ENCODE peak calls at places on chromosome 19, in eight cellular contexts. W is neural progenitor cell, N is SK-N-SH, M is PC-3, U is HCT116, J is GM23248, I is hepatocyte, V is MM.1S. D is an unnamed sample. For H3K79me2 and H3K9me3, the result is how much of the 10 kb centered on the place peaks cover.

GRCh38 chr19:23420824-23421223 is 25.6 kb upstream of the ZNF91 start:
- DNase-seq in J (no peak), U (no peak), W (no peak), N (no peak), V (no peak), M (no peak), I (no peak), D (peak)

GRCh38 chr19:29372921-29373797 is 152.6 kb upstream of the VSTM2B start:
- DNase-seq in J (no peak), V (no peak), I (peak), U (no peak), M (no peak), N (no peak), W (no peak), D (no peak)

GRCh38 chr19:883661-884211 is 9.3 kb downstream of the MED16 start:
- DNase-seq in J (no peak), N (no peak), V (no peak), U (peak), I (peak), M (peak), W (no peak), D (no peak)

GRCh38 chr19:44515031-44515430 is 14.4 kb downstream of the CEACAM20 start:
- DNase-seq in V (no peak), U (no peak), M (no peak), W (no peak), I (no peak), N (no peak), J (no peak), D (no peak)

GRCh38 chr19:49591731-49592485 is 926 bp downstream of the PRR12 start:
- DNase-seq in U (no peak), V (peak), I (peak), N (peak), W (peak), M (peak), J (peak), D (peak)

GRCh38 chr19:50516859-50517703 is 3.4 kb upstream of the ASPDH start:
- DNase-seq in N (peak), U (no peak), V (no peak), J (no peak), M (no peak), I (no peak), W (no peak), D (no peak)

GRCh38 chr19:12757544-12758274 is 6.1 kb downstream of the BEST2 start:
- DNase-seq in W (peak), I (peak), M (peak), V (peak), U (peak), N (peak), J (peak), D (peak)

GRCh38 chr19:42424712-42425131 is 2.5 kb downstream of the LIPE start:
- DNase-seq in J (no peak), N (peak), U (no peak), M (no peak), W (peak), V (no peak), I (no peak), D (no peak)

GRCh38 chr19:55210120-55210493 is 806 bp upstream of the PTPRH start:
- DNase-seq in J (peak), I (peak), V (peak), M (peak), W (no peak), N (no peak), U (peak), D (no peak)

GRCh38 chr19:37218592-37218935 is 550 bp downstream of the ZNF383 start:
- DNase-seq in N (peak), M (no peak), U (no peak), J (peak), V (no peak), W (no peak), I (no peak), D (no peak)

GRCh38 chr19:58570770-58571574 is 2.2 kb downstream of the MZF1 start:
- DNase-seq in V (no peak), U (no peak), I (peak), M (no peak), N (no peak), W (no peak), J (no peak), D (no peak)

GRCh38 chr19:33402421-33403220 is 29.1 kb downstream of the CEBPG start:
- DNase-seq in M (no peak), V (no peak), I (no peak), W (no peak), J (no peak), N (peak), U (no peak), D (no peak)

GRCh38 chr19:14472202-14472961 is 2.8 kb downstream of the PTGER1 start:
- DNase-seq in J (peak), I (peak), U (peak), W (peak), M (peak), V (peak), N (peak), D (peak)

GRCh38 chr19:33447336-33448158 is 74.0 kb downstream of the CEBPG start:
- DNase-seq in I (no peak), V (no peak), J (no peak), W (no peak), U (no peak), N (no peak), M (no peak), D (no peak)

GRCh38 chr19:53034948-53035675 is 9.4 kb upstream of the ERVV-2 start:
- DNase-seq in U (no peak), W (no peak), V (no peak), M (no peak), J (peak), I (no peak), N (no peak), D (no peak)

GRCh38 chr19:6047741-6048231 is 62.5 kb downstream of the RFX2 start:
- DNase-seq in W (peak), U (peak), I (peak), J (peak), V (peak), N (peak), M (peak), D (peak)

GRCh38 chr19:53898680-53899341 is 10.3 kb upstream of the CACNG7 start:
- DNase-seq in M (no peak), I (no peak), U (peak), N (peak), W (peak), V (no peak), J (no peak), D (no peak)

GRCh38 chr19:4414800-4415251 is 12.4 kb downstream of the CHAF1A start:
- DNase-seq in J (peak), U (no peak), V (no peak), M (no peak), N (no peak), W (peak), I (no peak), D (no peak)
- H3K79me2 ChIP-seq in J (under half), U (half or more), V (half or more), M (under half), N (half or more), W (half or more), I (under half), D (half or more)

GRCh38 chr19:9149976-9150375 is 9.8 kb downstream of the ZNF317 start:
- DNase-seq in J (no peak), U (no peak), N (no peak), I (no peak), W (no peak), V (no peak), M (peak), D (no peak)

GRCh38 chr19:9151367-9151766 is 11.2 kb downstream of the ZNF317 start:
- DNase-seq in V (no peak), U (no peak), J (no peak), M (no peak), W (no peak), I (no peak), N (no peak), D (no peak)

GRCh38 chr19:9146882-9147281 is 6.7 kb downstream of the ZNF317 start:
- DNase-seq in U (no peak), W (no peak), N (no peak), J (no peak), I (no peak), M (no peak), V (no peak), D (no peak)

GRCh38 chr19:9150650-9151049 is 10.5 kb downstream of the ZNF317 start:
- DNase-seq in U (no peak), I (no peak), N (no peak), M (no peak), V (no peak), J (no peak), W (no peak), D (no peak)

DNA sequence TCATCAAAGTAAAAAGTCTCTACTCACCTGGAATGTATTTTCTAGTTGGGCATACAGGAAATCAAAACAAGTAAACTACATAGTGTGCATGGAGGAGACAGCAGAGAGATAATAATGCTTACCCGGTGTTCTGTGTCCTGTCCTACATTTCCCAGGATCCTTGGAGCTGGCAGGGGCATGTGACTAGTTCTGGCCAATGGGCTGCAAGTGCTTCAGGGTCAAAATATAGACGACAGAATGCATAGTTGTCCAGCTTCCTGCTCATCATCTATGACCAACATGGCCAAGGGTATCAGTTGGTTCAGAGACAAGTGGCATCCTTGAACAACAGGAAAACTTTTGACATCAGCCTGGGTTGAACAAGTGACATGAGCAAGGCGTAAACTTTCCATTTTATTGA is 8.5 kb downstream of the ZNF317 start:
- DNase-seq in M (no peak), W (no peak), N (no peak), U (no peak), I (no peak), J (no peak), V (no peak), D (no peak)
- H3K9me3 ChIP-seq in M (half or more), W (under half), N (under half), U (under half), I (under half), J (under half), V (under half), D (half or more)

GRCh38 chr19:35088514-35088913 is 27.1 kb upstream of the FXYD3 start:
- DNase-seq in J (peak), N (no peak), W (no peak), U (no peak), I (peak), V (no peak), M (peak), D (peak)
- TF ChIP-seq EZH2phosphoT487 in J (no peak), N (no peak), W (no peak), U (no peak), I (no peak), V (no peak), M (no peak), D (no peak)

GRCh38 chr19:16828990-16829821 is at the start of gene SIN3B:
- DNase-seq in J (peak), V (peak), M (peak), N (peak), U (peak), I (peak), W (peak), D (peak)

GRCh38 chr19:16834747-16835146 is 5.5 kb downstream of the SIN3B start:
- DNase-seq in W (no peak), J (peak), U (no peak), M (peak), I (no peak), N (no peak), V (no peak), D (no peak)

GRCh38 chr19:16829822-16830289 is 658 bp downstream of the SIN3B start:
- DNase-seq in V (peak), U (no peak), M (no peak), I (no peak), N (peak), J (peak), W (no peak), D (peak)

GRCh38 chr19:16831531-16831930 is 2.3 kb downstream of the SIN3B start:
- DNase-seq in V (no peak), N (no peak), U (no peak), I (no peak), J (no peak), W (no peak), M (no peak), D (no peak)

DNA sequence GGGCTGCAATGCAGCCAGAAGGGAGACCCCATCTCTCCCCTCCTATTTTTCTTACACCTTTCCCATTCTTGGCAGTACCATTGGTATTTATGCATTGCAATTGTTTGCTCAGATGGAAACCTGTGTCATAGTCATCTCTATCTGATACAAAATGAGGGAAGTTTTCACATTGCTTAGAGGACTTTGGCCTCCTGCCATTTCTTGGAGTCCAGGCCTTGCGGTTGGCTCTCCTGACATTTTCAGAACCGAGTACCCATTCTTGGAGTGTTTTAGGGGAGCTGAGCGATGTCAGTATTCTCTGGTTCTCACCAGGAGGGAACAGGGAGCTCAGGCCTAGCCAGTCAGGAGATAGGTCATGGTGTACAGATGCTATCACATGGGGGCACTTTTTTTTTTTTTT is 1.5 kb downstream of the SIN3B start:
- DNase-seq in J (peak), V (no peak), M (no peak), I (no peak), N (no peak), W (no peak), U (no peak), D (no peak)
- H3K79me2 ChIP-seq in J (under half), V (under half), M (under half), I (under half), N (under half), W (under half), U (under half), D (under half)

DNA sequence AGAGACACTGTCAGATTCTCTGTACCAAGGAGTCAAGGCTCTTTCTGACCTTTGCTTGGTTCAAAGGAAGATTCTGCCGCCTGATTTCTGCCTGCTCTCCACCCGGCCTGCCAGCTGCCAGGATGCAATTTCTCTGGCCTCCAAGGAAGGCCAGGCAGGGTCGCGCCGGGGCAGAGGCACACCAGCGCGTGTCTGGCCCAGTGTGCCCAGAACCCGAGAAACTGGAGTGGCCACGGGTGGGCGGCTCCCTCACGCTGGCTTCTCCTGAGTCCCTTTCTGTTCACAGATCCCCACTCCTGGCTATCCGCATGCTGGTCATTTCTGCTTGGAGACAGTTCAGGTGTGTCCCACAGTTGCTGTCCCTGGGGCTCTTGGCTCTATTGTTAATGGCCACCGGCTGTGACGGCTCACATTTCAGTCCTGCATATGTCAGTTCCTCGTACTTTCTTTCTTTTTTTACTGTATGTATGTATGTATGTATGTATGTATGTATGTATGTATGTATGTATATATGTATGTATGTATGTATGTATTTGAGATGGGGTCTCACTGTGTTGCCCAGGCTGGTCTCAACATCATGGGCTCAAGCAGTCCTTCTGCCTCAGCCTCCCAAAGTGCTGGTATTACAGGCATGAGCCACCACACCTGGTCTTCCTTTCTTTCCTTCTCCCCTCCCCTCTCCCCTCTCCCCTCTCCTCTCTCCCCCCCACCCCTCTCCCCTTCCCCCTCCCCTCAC is 16.9 kb downstream of the TMPRSS9 start:
- DNase-seq in U (no peak), N (no peak), M (no peak), V (no peak), I (no peak), W (no peak), J (peak), D (no peak)
- H3K9me3 ChIP-seq in U (under half), N (under half), M (under half), V (under half), I (under half), W (under half), J (under half), D (under half)

GRCh38 chr19:45816236-45817009 is 1.3 kb upstream of the RSPH6A start:
- DNase-seq in W (peak), M (no peak), J (no peak), I (no peak), N (peak), U (no peak), V (no peak), D (no peak)

GRCh38 chr19:45815501-45816216 is 551 bp upstream of the RSPH6A start:
- DNase-seq in I (peak), U (no peak), M (no peak), N (peak), J (no peak), W (peak), V (no peak), D (no peak)

GRCh38 chr19:45817010-45817724 is 2.1 kb upstream of the RSPH6A start:
- DNase-seq in J (peak), U (peak), W (peak), M (peak), V (peak), I (peak), N (peak), D (peak)

GRCh38 chr19:45819769-45820168 is 4.7 kb upstream of the RSPH6A start:
- DNase-seq in I (no peak), V (no peak), J (no peak), U (no peak), M (no peak), W (no peak), N (no peak), D (no peak)

GRCh38 chr19:45817725-45818301 is 2.7 kb upstream of the RSPH6A start:
- DNase-seq in W (peak), J (no peak), U (no peak), I (no peak), N (peak), M (peak), V (no peak), D (no peak)
- TF ChIP-seq EZH2phosphoT487 in W (no peak), J (no peak), U (no peak), I (no peak), N (no peak), M (no peak), V (no peak), D (no peak)

DNA sequence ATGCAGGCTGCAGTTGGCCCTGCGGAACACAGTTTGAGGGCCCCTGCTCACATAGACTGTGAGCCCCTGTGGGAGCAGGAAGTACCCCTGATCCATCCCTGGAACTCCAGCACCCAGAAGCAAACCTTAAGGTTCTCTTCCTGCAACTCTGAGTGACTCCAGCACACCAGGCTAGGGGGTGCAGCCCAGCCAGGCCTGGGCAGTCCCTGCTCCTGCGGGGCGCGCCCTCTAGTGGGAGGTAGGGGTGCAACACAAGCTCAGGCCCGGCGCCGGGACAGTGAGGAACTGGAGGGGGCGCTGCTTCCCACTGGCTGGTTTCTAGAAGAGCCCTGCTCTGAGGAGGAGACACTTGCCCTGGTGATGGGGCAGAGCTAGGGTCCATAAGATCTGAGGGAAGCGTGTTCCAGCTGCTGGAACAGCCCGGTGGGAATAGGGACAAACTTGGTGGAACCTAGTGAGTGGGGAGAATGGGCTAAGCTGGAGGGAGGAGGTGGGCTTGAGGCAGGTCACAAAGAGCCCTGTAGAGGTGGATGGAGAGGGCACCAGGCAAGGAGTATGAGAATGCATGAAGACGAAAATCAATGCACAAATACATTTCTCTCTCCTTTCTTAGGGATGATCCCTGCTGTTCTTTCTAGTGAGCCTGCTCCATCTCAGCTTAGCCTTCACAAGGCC is 5.0 kb downstream of the ZSCAN5A start:
- DNase-seq in I (peak), V (peak), J (peak), N (peak), W (peak), U (peak), M (peak), D (peak)
- H3K79me2 ChIP-seq in I (under half), V (under half), J (under half), N (under half), W (under half), U (under half), M (under half), D (under half)